ENCODE peak calls at places on chromosomes 6 and 20, in five cellular contexts. K is brain microvascular endothelial cell, R is hypothalamus, G is ELF-1, B is HTR-8/SVneo. C is an unnamed sample.
A peak's percentile ranks its signal among the peaks of the same experiment; 100 is the strongest.

GRCh38 chr20:58669287-58670006 is 18.4 kb downstream of the STX16 start:
- DNase-seq in R (no peak), B (no peak), K (no peak), G (peak; percentile 84), C (no peak)

GRCh38 chr20:13261460-13262301 is 40.6 kb downstream of the ISM1 start:
- DNase-seq in R (no peak), G (peak; percentile 83), K (peak; percentile 60), B (peak; percentile 23), C (peak; percentile 67)

GRCh38 chr6:42093582-42094329 is 43.4 kb downstream of the TAF8 start:
- DNase-seq in K (no peak), G (peak; percentile 56), B (no peak), R (no peak), C (peak; percentile 15)

GRCh38 chr20:25038591-25039015 is 19.3 kb downstream of the ACSS1 start:
- DNase-seq in G (no peak), K (no peak), R (no peak), B (no peak), C (no peak)

GRCh38 chr20:40320612-40321011 is 368.4 kb downstream of the MAFB start:
- DNase-seq in R (no peak), K (no peak), G (no peak), B (no peak), C (no peak)

GRCh38 chr6:152207915-152208714 is 400.6 kb downstream of the ESR1 start:
- DNase-seq in B (no peak), G (no peak), R (no peak), K (no peak), C (no peak)

GRCh38 chr20:50302463-50303041 is 111.9 kb downstream of the CEBPB start:
- DNase-seq in K (no peak), G (no peak), R (no peak), B (no peak), C (no peak)

GRCh38 chr20:3172933-3173581 is at the start of gene LZTS3:
- DNase-seq in G (peak; percentile 75), B (peak; percentile 80), K (peak; percentile 36), R (peak; percentile 44), C (no peak)

GRCh38 chr20:59604770-59605665 is 678 bp downstream of the PHACTR3 start:
- DNase-seq in K (no peak), R (no peak), B (no peak), G (peak; percentile 25), C (no peak)

GRCh38 chr6:166624275-166624674 is 2.8 kb downstream of the RPS6KA2 start:
- DNase-seq in B (no peak), R (no peak), G (no peak), K (no peak), C (no peak)

GRCh38 chr20:59656417-59656816 is 52.1 kb downstream of the PHACTR3 start:
- DNase-seq in G (no peak), K (no peak), R (no peak), B (no peak), C (no peak)

GRCh38 chr6:100296810-100297544 is 167.7 kb downstream of the SIM1 start:
- DNase-seq in G (no peak), B (peak; percentile 27), R (no peak), K (peak; percentile 67), C (no peak)

GRCh38 chr6:159217595-159218275 is 48.5 kb downstream of the FNDC1 start:
- DNase-seq in B (no peak), R (no peak), G (peak; percentile 80), K (peak; percentile 36), C (peak; percentile 50)

GRCh38 chr6:30761791-30762429 is 17.6 kb upstream of the IER3 start:
- DNase-seq in R (no peak), K (no peak), G (no peak), B (no peak), C (no peak)

GRCh38 chr6:107248147-107248546 is 132.8 kb upstream of the BEND3 start:
- DNase-seq in G (no peak), R (no peak), K (no peak), B (no peak), C (no peak)

GRCh38 chr6:104325341-104326172 is 534.2 kb downstream of the HACE1 start:
- DNase-seq in B (peak; percentile 20), R (no peak), G (no peak), K (peak; percentile 54), C (peak; percentile 63)

GRCh38 chr6:33787954-33788693 is 806 bp downstream of the LEMD2 start:
- DNase-seq in K (peak; percentile 65), B (peak; percentile 69), G (peak; percentile 53), R (peak; percentile 34), C (peak; percentile 55)

GRCh38 chr20:63750807-63751470 is 11.4 kb downstream of the SLC2A4RG start:
- DNase-seq in B (no peak), R (no peak), K (no peak), G (peak; percentile 55), C (no peak)

GRCh38 chr20:23135449-23136447 is 49.6 kb upstream of the CD93 start:
- DNase-seq in K (no peak), G (no peak), B (no peak), R (no peak), C (no peak)

GRCh38 chr6:139711714-139712585 is 337.5 kb upstream of the CITED2 start:
- DNase-seq in B (no peak), G (no peak), K (peak; percentile 43), R (no peak), C (peak; percentile 50)

GRCh38 chr20:1278993-1279392 is 12.9 kb downstream of the SNPH start:
- DNase-seq in K (no peak), G (no peak), R (no peak), B (no peak), C (no peak)

GRCh38 chr6:154606457-154606856 is 96.0 kb upstream of the CNKSR3 start:
- DNase-seq in K (no peak), R (no peak), G (no peak), B (no peak), C (no peak)

GRCh38 chr6:135173242-135173988 is 7.7 kb upstream of the MYB start:
- DNase-seq in K (no peak), R (no peak), B (no peak), G (no peak), C (no peak)

GRCh38 chr6:26158581-26159416 is 71.6 kb downstream of the HFE start:
- DNase-seq in K (peak; percentile 43), B (no peak), R (no peak), G (peak; percentile 65), C (peak; percentile 55)

C was measured in trophoblast cell.